ENCODE peak calls at places on chromosomes 3 and 15, in nine cellular contexts. One of them, this sample, is unnamed.

GRCh38 chr3:62710761-62711160 is 164.5 kb downstream of the CADPS start:
- DNase-seq in K562: no peak
- DNase-seq in pancreas: no peak
- DNase-seq in A549: no peak
- DNase-seq in transverse colon: no peak
- DNase-seq in SJSA1: no peak
- DNase-seq in naive thymus-derived CD4-positive, alpha-beta T cell: no peak
- DNase-seq in fibroblast of lung: no peak
- DNase-seq in breast epithelium: no peak
- DNase-seq in this sample: no peak

GRCh38 chr3:116083686-116084085 is 361.6 kb downstream of the LSAMP start:
- DNase-seq in K562: no peak
- DNase-seq in pancreas: no peak
- DNase-seq in A549: no peak
- DNase-seq in transverse colon: no peak
- DNase-seq in SJSA1: peak
- DNase-seq in naive thymus-derived CD4-positive, alpha-beta T cell: no peak
- DNase-seq in fibroblast of lung: no peak
- DNase-seq in breast epithelium: no peak
- DNase-seq in this sample: no peak

GRCh38 chr3:130488288-130488687 is 28.7 kb upstream of the COL6A6 start:
- DNase-seq in K562: no peak
- DNase-seq in pancreas: no peak
- DNase-seq in A549: no peak
- DNase-seq in transverse colon: no peak
- DNase-seq in SJSA1: no peak
- DNase-seq in naive thymus-derived CD4-positive, alpha-beta T cell: no peak
- DNase-seq in fibroblast of lung: no peak
- DNase-seq in breast epithelium: no peak
- DNase-seq in this sample: no peak

GRCh38 chr3:53516339-53516738 is 21.9 kb downstream of the CACNA1D start:
- DNase-seq in K562: no peak
- DNase-seq in pancreas: peak
- DNase-seq in A549: no peak
- DNase-seq in transverse colon: no peak
- DNase-seq in SJSA1: no peak
- DNase-seq in naive thymus-derived CD4-positive, alpha-beta T cell: no peak
- DNase-seq in fibroblast of lung: no peak
- DNase-seq in breast epithelium: no peak
- DNase-seq in this sample: no peak

GRCh38 chr15:42118650-42119531 is 24.5 kb upstream of the PLA2G4D start:
- DNase-seq in K562: no peak
- DNase-seq in pancreas: no peak
- DNase-seq in A549: no peak
- DNase-seq in transverse colon: peak
- DNase-seq in SJSA1: no peak
- DNase-seq in naive thymus-derived CD4-positive, alpha-beta T cell: no peak
- DNase-seq in fibroblast of lung: peak
- DNase-seq in breast epithelium: no peak
- DNase-seq in this sample: no peak

GRCh38 chr3:139718415-139718814 is 40.6 kb upstream of the NMNAT3 start:
- DNase-seq in K562: no peak
- DNase-seq in pancreas: peak
- DNase-seq in A549: peak
- DNase-seq in transverse colon: peak
- DNase-seq in SJSA1: peak
- DNase-seq in naive thymus-derived CD4-positive, alpha-beta T cell: no peak
- DNase-seq in fibroblast of lung: peak
- DNase-seq in breast epithelium: no peak
- DNase-seq in this sample: no peak

GRCh38 chr15:43903864-43904290 is 77.1 kb downstream of the WDR76 start:
- DNase-seq in K562: peak
- DNase-seq in pancreas: no peak
- DNase-seq in A549: peak
- DNase-seq in transverse colon: peak
- DNase-seq in SJSA1: peak
- DNase-seq in naive thymus-derived CD4-positive, alpha-beta T cell: peak
- DNase-seq in fibroblast of lung: peak
- DNase-seq in breast epithelium: no peak
- DNase-seq in this sample: no peak

GRCh38 chr3:60998855-60999254 is 252.4 kb downstream of the FHIT start:
- DNase-seq in K562: no peak
- DNase-seq in pancreas: no peak
- DNase-seq in A549: no peak
- DNase-seq in transverse colon: no peak
- DNase-seq in SJSA1: no peak
- DNase-seq in naive thymus-derived CD4-positive, alpha-beta T cell: no peak
- DNase-seq in fibroblast of lung: peak
- DNase-seq in breast epithelium: no peak
- DNase-seq in this sample: no peak

GRCh38 chr3:164377466-164377865 is 700.8 kb downstream of the SI start:
- DNase-seq in K562: no peak
- DNase-seq in pancreas: no peak
- DNase-seq in A549: no peak
- DNase-seq in transverse colon: no peak
- DNase-seq in SJSA1: no peak
- DNase-seq in naive thymus-derived CD4-positive, alpha-beta T cell: no peak
- DNase-seq in fibroblast of lung: no peak
- DNase-seq in breast epithelium: no peak
- DNase-seq in this sample: no peak

GRCh38 chr3:67215690-67216089 is 217.6 kb downstream of the KBTBD8 start:
- DNase-seq in K562: no peak
- DNase-seq in pancreas: no peak
- DNase-seq in A549: no peak
- DNase-seq in transverse colon: no peak
- DNase-seq in SJSA1: no peak
- DNase-seq in naive thymus-derived CD4-positive, alpha-beta T cell: no peak
- DNase-seq in fibroblast of lung: no peak
- DNase-seq in breast epithelium: no peak
- DNase-seq in this sample: no peak

GRCh38 chr3:101122678-101123077 is 129.5 kb upstream of the ABI3BP start:
- DNase-seq in K562: no peak
- DNase-seq in pancreas: no peak
- DNase-seq in A549: no peak
- DNase-seq in transverse colon: no peak
- DNase-seq in SJSA1: no peak
- DNase-seq in naive thymus-derived CD4-positive, alpha-beta T cell: no peak
- DNase-seq in fibroblast of lung: no peak
- DNase-seq in breast epithelium: no peak
- DNase-seq in this sample: no peak

GRCh38 chr3:39062180-39062579 is 10.4 kb downstream of the WDR48 start:
- DNase-seq in K562: no peak
- DNase-seq in pancreas: no peak
- DNase-seq in A549: no peak
- DNase-seq in transverse colon: peak
- DNase-seq in SJSA1: no peak
- DNase-seq in naive thymus-derived CD4-positive, alpha-beta T cell: no peak
- DNase-seq in fibroblast of lung: no peak
- DNase-seq in breast epithelium: no peak
- DNase-seq in this sample: no peak

GRCh38 chr3:136385457-136385856 is 135.3 kb downstream of the PCCB start:
- DNase-seq in K562: no peak
- DNase-seq in pancreas: no peak
- DNase-seq in A549: no peak
- DNase-seq in transverse colon: no peak
- DNase-seq in SJSA1: no peak
- DNase-seq in naive thymus-derived CD4-positive, alpha-beta T cell: no peak
- DNase-seq in fibroblast of lung: no peak
- DNase-seq in breast epithelium: no peak
- DNase-seq in this sample: no peak

GRCh38 chr3:12175844-12176453 is 17.2 kb upstream of the TIMP4 start:
- DNase-seq in K562: peak
- DNase-seq in pancreas: peak
- DNase-seq in A549: peak
- DNase-seq in transverse colon: peak
- DNase-seq in SJSA1: peak
- DNase-seq in naive thymus-derived CD4-positive, alpha-beta T cell: no peak
- DNase-seq in fibroblast of lung: peak
- DNase-seq in breast epithelium: peak
- DNase-seq in this sample: peak

GRCh38 chr3:141303481-141304223 is 64.7 kb upstream of the ZBTB38 start:
- DNase-seq in K562: peak
- DNase-seq in pancreas: peak
- DNase-seq in A549: peak
- DNase-seq in transverse colon: peak
- DNase-seq in SJSA1: peak
- DNase-seq in naive thymus-derived CD4-positive, alpha-beta T cell: peak
- DNase-seq in fibroblast of lung: peak
- DNase-seq in breast epithelium: peak
- DNase-seq in this sample: no peak

GRCh38 chr15:91186892-91187644 is 87.0 kb downstream of the SV2B start:
- DNase-seq in K562: no peak
- DNase-seq in pancreas: peak
- DNase-seq in A549: no peak
- DNase-seq in transverse colon: no peak
- DNase-seq in SJSA1: no peak
- DNase-seq in naive thymus-derived CD4-positive, alpha-beta T cell: no peak
- DNase-seq in fibroblast of lung: peak
- DNase-seq in breast epithelium: no peak
- DNase-seq in this sample: no peak

GRCh38 chr15:43942157-43942556 is 115.4 kb downstream of the WDR76 start:
- DNase-seq in K562: no peak
- DNase-seq in pancreas: no peak
- DNase-seq in A549: no peak
- DNase-seq in transverse colon: no peak
- DNase-seq in SJSA1: no peak
- DNase-seq in naive thymus-derived CD4-positive, alpha-beta T cell: no peak
- DNase-seq in fibroblast of lung: no peak
- DNase-seq in breast epithelium: no peak
- DNase-seq in this sample: no peak

GRCh38 chr15:29107971-29108645 is 161.5 kb downstream of the NSMCE3 start:
- DNase-seq in K562: no peak
- DNase-seq in pancreas: no peak
- DNase-seq in A549: no peak
- DNase-seq in transverse colon: no peak
- DNase-seq in SJSA1: no peak
- DNase-seq in naive thymus-derived CD4-positive, alpha-beta T cell: no peak
- DNase-seq in fibroblast of lung: no peak
- DNase-seq in breast epithelium: no peak
- DNase-seq in this sample: no peak

DNA sequence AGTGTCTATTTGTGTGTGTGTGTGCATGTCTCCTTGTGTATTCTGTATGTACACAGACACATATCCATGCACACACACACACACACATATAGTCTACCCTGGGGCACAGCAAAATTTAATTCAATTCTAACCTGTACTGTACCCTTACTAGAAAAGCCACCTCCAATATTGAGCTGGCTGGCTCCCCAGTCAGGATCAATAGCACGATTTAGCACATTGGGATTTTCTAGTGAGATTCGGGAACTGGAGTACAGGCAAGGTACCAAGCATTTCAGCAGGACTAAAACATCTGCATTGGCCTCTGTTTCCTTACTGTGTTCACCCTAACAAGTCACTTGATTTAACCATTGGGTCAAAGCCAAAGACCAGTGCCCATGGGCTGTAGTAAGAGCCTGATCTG is 13.2 kb downstream of the FSTL1 start:
- DNase-seq in K562: no peak
- DNase-seq in pancreas: no peak
- DNase-seq in A549: no peak
- DNase-seq in transverse colon: no peak
- DNase-seq in SJSA1: no peak
- DNase-seq in naive thymus-derived CD4-positive, alpha-beta T cell: no peak
- DNase-seq in fibroblast of lung: no peak
- DNase-seq in breast epithelium: no peak
- DNase-seq in this sample: no peak
- H3K27ac ChIP-seq in K562: no peak
- H3K27ac ChIP-seq in pancreas: no peak
- H3K27ac ChIP-seq in A549: no peak
- H3K27ac ChIP-seq in transverse colon: peak
- H3K27ac ChIP-seq in SJSA1: peak
- H3K27ac ChIP-seq in naive thymus-derived CD4-positive, alpha-beta T cell: no peak
- H3K27ac ChIP-seq in fibroblast of lung: no peak
- H3K27ac ChIP-seq in breast epithelium: no peak
- H3K27ac ChIP-seq in this sample: no peak

GRCh38 chr3:128076465-128076782 is 24.2 kb downstream of the SEC61A1 start:
- DNase-seq in K562: peak
- DNase-seq in pancreas: no peak
- DNase-seq in A549: no peak
- DNase-seq in transverse colon: no peak
- DNase-seq in SJSA1: no peak
- DNase-seq in naive thymus-derived CD4-positive, alpha-beta T cell: peak
- DNase-seq in fibroblast of lung: no peak
- DNase-seq in breast epithelium: no peak
- DNase-seq in this sample: no peak
- H3K4me3 ChIP-seq in K562: peak
- H3K4me3 ChIP-seq in pancreas: peak
- H3K4me3 ChIP-seq in A549: no peak
- H3K4me3 ChIP-seq in transverse colon: peak
- H3K4me3 ChIP-seq in SJSA1: no peak
- H3K4me3 ChIP-seq in naive thymus-derived CD4-positive, alpha-beta T cell: peak
- H3K4me3 ChIP-seq in fibroblast of lung: no peak
- H3K4me3 ChIP-seq in breast epithelium: peak
- H3K4me3 ChIP-seq in this sample: peak

DNA sequence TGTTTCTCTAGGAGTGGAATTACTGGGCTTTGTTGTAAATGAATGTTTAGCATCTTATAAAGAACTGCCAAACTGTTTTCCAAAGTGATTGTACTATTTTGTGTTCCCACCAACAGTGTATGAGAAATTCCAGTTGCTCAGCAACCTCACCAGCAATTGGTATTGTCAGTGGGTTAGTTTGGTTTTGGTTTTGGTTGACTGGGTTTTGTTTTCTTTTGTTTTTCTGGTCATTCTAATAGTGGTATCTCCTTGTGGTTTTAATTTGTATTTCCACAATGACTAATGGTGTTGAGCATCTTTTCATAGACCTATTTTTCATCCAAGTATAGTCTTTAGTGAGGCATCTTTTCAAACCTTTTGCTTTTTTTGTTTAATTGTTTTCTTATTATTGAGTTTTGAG is 27.1 kb downstream of the FILIP1L start:
- DNase-seq in K562: no peak
- DNase-seq in pancreas: no peak
- DNase-seq in A549: no peak
- DNase-seq in transverse colon: no peak
- DNase-seq in SJSA1: peak
- DNase-seq in naive thymus-derived CD4-positive, alpha-beta T cell: no peak
- DNase-seq in fibroblast of lung: no peak
- DNase-seq in breast epithelium: no peak
- DNase-seq in this sample: no peak
- H3K27ac ChIP-seq in K562: no peak
- H3K27ac ChIP-seq in pancreas: no peak
- H3K27ac ChIP-seq in A549: no peak
- H3K27ac ChIP-seq in transverse colon: peak
- H3K27ac ChIP-seq in SJSA1: peak
- H3K27ac ChIP-seq in naive thymus-derived CD4-positive, alpha-beta T cell: no peak
- H3K27ac ChIP-seq in fibroblast of lung: no peak
- H3K27ac ChIP-seq in breast epithelium: no peak
- H3K27ac ChIP-seq in this sample: no peak

GRCh38 chr3:47456984-47457383 is 18.8 kb downstream of the SCAP start:
- DNase-seq in K562: no peak
- DNase-seq in pancreas: no peak
- DNase-seq in A549: no peak
- DNase-seq in transverse colon: no peak
- DNase-seq in SJSA1: no peak
- DNase-seq in naive thymus-derived CD4-positive, alpha-beta T cell: no peak
- DNase-seq in fibroblast of lung: no peak
- DNase-seq in breast epithelium: no peak
- DNase-seq in this sample: no peak

GRCh38 chr3:47452460-47453215 is 23.1 kb downstream of the SCAP start:
- DNase-seq in K562: no peak
- DNase-seq in pancreas: no peak
- DNase-seq in A549: no peak
- DNase-seq in transverse colon: no peak
- DNase-seq in SJSA1: no peak
- DNase-seq in naive thymus-derived CD4-positive, alpha-beta T cell: no peak
- DNase-seq in fibroblast of lung: no peak
- DNase-seq in breast epithelium: peak
- DNase-seq in this sample: no peak

GRCh38 chr3:47455806-47456452 is 19.8 kb downstream of the SCAP start:
- DNase-seq in K562: no peak
- DNase-seq in pancreas: no peak
- DNase-seq in A549: no peak
- DNase-seq in transverse colon: no peak
- DNase-seq in SJSA1: no peak
- DNase-seq in naive thymus-derived CD4-positive, alpha-beta T cell: no peak
- DNase-seq in fibroblast of lung: peak
- DNase-seq in breast epithelium: peak
- DNase-seq in this sample: no peak
- H3K4me3 ChIP-seq in K562: no peak
- H3K4me3 ChIP-seq in pancreas: no peak
- H3K4me3 ChIP-seq in A549: no peak
- H3K4me3 ChIP-seq in transverse colon: no peak
- H3K4me3 ChIP-seq in SJSA1: no peak
- H3K4me3 ChIP-seq in naive thymus-derived CD4-positive, alpha-beta T cell: no peak
- H3K4me3 ChIP-seq in fibroblast of lung: no peak
- H3K4me3 ChIP-seq in breast epithelium: no peak
- H3K4me3 ChIP-seq in this sample: no peak